ENCODE peak calls at places on chromosomes 2 and 18, in ten cellular contexts. J is cardiac fibroblast; S is small intestine; I is CD8-positive, alpha-beta memory T cell; D is H4; X is neural crest cell; A is PC-9; H is A172; G is NCI-H510A treated with DMSO at 0.1 percent for 48 hours; N is H54. K is an unnamed sample.

GRCh38 chr2:25314514-25315315 is 27.0 kb downstream of the DNMT3A start:
- DNase-seq in J (no peak), S (peak), I (peak), D (no peak), X (no peak), A (peak), H (no peak), G (peak), N (no peak), K (no peak)

GRCh38 chr18:36692331-36692730 is 136.5 kb downstream of the TPGS2 start:
- DNase-seq in J (peak), S (no peak), I (no peak), D (no peak), X (no peak), A (no peak), H (no peak), G (no peak), N (no peak), K (no peak)

GRCh38 chr2:40208478-40208877 is 243.4 kb downstream of the SLC8A1 start:
- DNase-seq in J (no peak), S (no peak), I (no peak), D (no peak), X (no peak), A (no peak), H (no peak), G (peak), N (no peak), K (no peak)

GRCh38 chr18:6781846-6782245 is 52.3 kb downstream of the ARHGAP28 start:
- DNase-seq in J (peak), S (no peak), I (no peak), D (no peak), X (no peak), A (no peak), H (peak), G (no peak), N (peak), K (no peak)

GRCh38 chr2:215713393-215713792 is 277.5 kb upstream of the FN1 start:
- DNase-seq in J (peak), S (peak), I (no peak), D (peak), X (no peak), A (no peak), H (peak), G (no peak), N (no peak), K (no peak)

GRCh38 chr18:79411614-79412526 is 16.1 kb downstream of the NFATC1 start:
- DNase-seq in J (no peak), S (no peak), I (no peak), D (no peak), X (no peak), A (no peak), H (no peak), G (no peak), N (no peak), K (no peak)

GRCh38 chr2:28567076-28567471 is 71.2 kb downstream of the PLB1 start:
- DNase-seq in J (no peak), S (no peak), I (peak), D (no peak), X (no peak), A (no peak), H (no peak), G (peak), N (peak), K (peak)

GRCh38 chr18:12403601-12404506 is 3.9 kb upstream of the PRELID3A start:
- DNase-seq in J (peak), S (peak), I (no peak), D (peak), X (no peak), A (peak), H (peak), G (no peak), N (no peak), K (no peak)

GRCh38 chr2:182406221-182406620 is 20.6 kb downstream of the PDE1A start:
- DNase-seq in J (peak), S (no peak), I (no peak), D (no peak), X (no peak), A (no peak), H (no peak), G (no peak), N (no peak), K (no peak)

GRCh38 chr2:13052547-13052946 is 335.8 kb downstream of the TRIB2 start:
- DNase-seq in J (no peak), S (no peak), I (no peak), D (no peak), X (no peak), A (no peak), H (no peak), G (no peak), N (no peak), K (no peak)

GRCh38 chr18:79250236-79250993 is 145.3 kb upstream of the NFATC1 start:
- DNase-seq in J (no peak), S (no peak), I (no peak), D (no peak), X (no peak), A (no peak), H (no peak), G (no peak), N (no peak), K (no peak)

GRCh38 chr2:223459328-223459939 is 142.7 kb downstream of the SCG2 start:
- DNase-seq in J (peak), S (no peak), I (no peak), D (no peak), X (no peak), A (no peak), H (peak), G (peak), N (no peak), K (peak)

GRCh38 chr2:1055014-1055595 is 104.5 kb downstream of the SNTG2 start:
- DNase-seq in J (peak), S (no peak), I (no peak), D (no peak), X (no peak), A (no peak), H (peak), G (no peak), N (peak), K (no peak)

GRCh38 chr2:98091738-98092137 is 4.8 kb downstream of the VWA3B start:
- DNase-seq in J (no peak), S (no peak), I (no peak), D (no peak), X (no peak), A (no peak), H (no peak), G (no peak), N (no peak), K (no peak)

GRCh38 chr2:23566236-23567142 is 181.5 kb downstream of the KLHL29 start:
- DNase-seq in J (peak), S (peak), I (no peak), D (no peak), X (no peak), A (peak), H (peak), G (no peak), N (peak), K (no peak)

GRCh38 chr2:239286901-239287300 is 113.9 kb downstream of the HDAC4 start:
- DNase-seq in J (no peak), S (no peak), I (no peak), D (no peak), X (no peak), A (no peak), H (no peak), G (no peak), N (no peak), K (no peak)

GRCh38 chr2:162677476-162677875 is 161.1 kb downstream of the KCNH7 start:
- DNase-seq in J (peak), S (no peak), I (no peak), D (peak), X (no peak), A (no peak), H (peak), G (no peak), N (peak), K (no peak)

GRCh38 chr2:64857581-64858471 is 131.4 kb upstream of the SLC1A4 start:
- DNase-seq in J (peak), S (no peak), I (no peak), D (no peak), X (no peak), A (no peak), H (no peak), G (no peak), N (no peak), K (no peak)

GRCh38 chr18:45571714-45572113 is 43.6 kb upstream of the SLC14A2 start:
- DNase-seq in J (no peak), S (no peak), I (no peak), D (no peak), X (no peak), A (no peak), H (no peak), G (no peak), N (no peak), K (no peak)

K was measured in cerebellum.